ENCODE peak calls at places on chromosomes 5 and 9, in eight cellular contexts. One of them, this sample, is unnamed.

GRCh38 chr5:147290261-147290660 is 55.4 kb downstream of the STK32A start:
- DNase-seq in HCT116: no peak
- DNase-seq in colonic mucosa: no peak
- DNase-seq in left lung: no peak
- DNase-seq in neural progenitor cell: peak
- DNase-seq in effector memory CD4-positive, alpha-beta T cell: no peak
- DNase-seq in brain microvascular endothelial cell: no peak
- DNase-seq in A549: no peak
- DNase-seq in this sample: no peak

GRCh38 chr9:12838546-12838945 is 63.7 kb downstream of the LURAP1L start:
- DNase-seq in HCT116: no peak
- DNase-seq in colonic mucosa: no peak
- DNase-seq in left lung: no peak
- DNase-seq in neural progenitor cell: no peak
- DNase-seq in effector memory CD4-positive, alpha-beta T cell: no peak
- DNase-seq in brain microvascular endothelial cell: peak
- DNase-seq in A549: no peak
- DNase-seq in this sample: no peak

GRCh38 chr5:10576121-10576789 is 12.4 kb downstream of the ANKRD33B start:
- DNase-seq in HCT116: no peak
- DNase-seq in colonic mucosa: no peak
- DNase-seq in left lung: no peak
- DNase-seq in neural progenitor cell: no peak
- DNase-seq in effector memory CD4-positive, alpha-beta T cell: no peak
- DNase-seq in brain microvascular endothelial cell: no peak
- DNase-seq in A549: no peak
- DNase-seq in this sample: no peak

GRCh38 chr5:72226950-72227349 is 93.1 kb downstream of the MRPS27 start:
- DNase-seq in HCT116: no peak
- DNase-seq in colonic mucosa: no peak
- DNase-seq in left lung: no peak
- DNase-seq in neural progenitor cell: no peak
- DNase-seq in effector memory CD4-positive, alpha-beta T cell: no peak
- DNase-seq in brain microvascular endothelial cell: no peak
- DNase-seq in A549: no peak
- DNase-seq in this sample: no peak

GRCh38 chr5:56024810-56025302 is 30.1 kb upstream of the IL6ST start:
- DNase-seq in HCT116: no peak
- DNase-seq in colonic mucosa: no peak
- DNase-seq in left lung: no peak
- DNase-seq in neural progenitor cell: no peak
- DNase-seq in effector memory CD4-positive, alpha-beta T cell: no peak
- DNase-seq in brain microvascular endothelial cell: no peak
- DNase-seq in A549: no peak
- DNase-seq in this sample: no peak

GRCh38 chr5:115415143-115415491 is 118.7 kb upstream of the CCDC112 start:
- DNase-seq in HCT116: peak
- DNase-seq in colonic mucosa: peak
- DNase-seq in left lung: peak
- DNase-seq in neural progenitor cell: peak
- DNase-seq in effector memory CD4-positive, alpha-beta T cell: no peak
- DNase-seq in brain microvascular endothelial cell: peak
- DNase-seq in A549: peak
- DNase-seq in this sample: no peak

GRCh38 chr9:13552606-13553215 is 273.2 kb upstream of the MPDZ start:
- DNase-seq in HCT116: no peak
- DNase-seq in colonic mucosa: no peak
- DNase-seq in left lung: no peak
- DNase-seq in neural progenitor cell: no peak
- DNase-seq in effector memory CD4-positive, alpha-beta T cell: no peak
- DNase-seq in brain microvascular endothelial cell: no peak
- DNase-seq in A549: no peak
- DNase-seq in this sample: no peak

GRCh38 chr5:16740046-16740445 is 123.2 kb upstream of the RETREG1 start:
- DNase-seq in HCT116: no peak
- DNase-seq in colonic mucosa: no peak
- DNase-seq in left lung: no peak
- DNase-seq in neural progenitor cell: peak
- DNase-seq in effector memory CD4-positive, alpha-beta T cell: no peak
- DNase-seq in brain microvascular endothelial cell: no peak
- DNase-seq in A549: no peak
- DNase-seq in this sample: no peak

GRCh38 chr5:181283347-181283746 is 22.4 kb upstream of the TRIM52 start:
- DNase-seq in HCT116: no peak
- DNase-seq in colonic mucosa: no peak
- DNase-seq in left lung: no peak
- DNase-seq in neural progenitor cell: no peak
- DNase-seq in effector memory CD4-positive, alpha-beta T cell: no peak
- DNase-seq in brain microvascular endothelial cell: no peak
- DNase-seq in A549: no peak
- DNase-seq in this sample: no peak

GRCh38 chr5:9861664-9862256 is 231.6 kb upstream of the TAS2R1 start:
- DNase-seq in HCT116: no peak
- DNase-seq in colonic mucosa: no peak
- DNase-seq in left lung: no peak
- DNase-seq in neural progenitor cell: no peak
- DNase-seq in effector memory CD4-positive, alpha-beta T cell: no peak
- DNase-seq in brain microvascular endothelial cell: peak
- DNase-seq in A549: no peak
- DNase-seq in this sample: no peak

GRCh38 chr5:168663276-168664004 is 84.3 kb upstream of the PANK3 start:
- DNase-seq in HCT116: no peak
- DNase-seq in colonic mucosa: no peak
- DNase-seq in left lung: no peak
- DNase-seq in neural progenitor cell: no peak
- DNase-seq in effector memory CD4-positive, alpha-beta T cell: no peak
- DNase-seq in brain microvascular endothelial cell: no peak
- DNase-seq in A549: no peak
- DNase-seq in this sample: no peak

GRCh38 chr9:117394655-117395054 is 20.2 kb downstream of the ASTN2 start:
- DNase-seq in HCT116: no peak
- DNase-seq in colonic mucosa: no peak
- DNase-seq in left lung: no peak
- DNase-seq in neural progenitor cell: peak
- DNase-seq in effector memory CD4-positive, alpha-beta T cell: no peak
- DNase-seq in brain microvascular endothelial cell: no peak
- DNase-seq in A549: no peak
- DNase-seq in this sample: no peak

GRCh38 chr5:116068028-116068632 is 16.7 kb upstream of the COMMD10 start:
- DNase-seq in HCT116: peak
- DNase-seq in colonic mucosa: peak
- DNase-seq in left lung: no peak
- DNase-seq in neural progenitor cell: peak
- DNase-seq in effector memory CD4-positive, alpha-beta T cell: no peak
- DNase-seq in brain microvascular endothelial cell: peak
- DNase-seq in A549: peak
- DNase-seq in this sample: peak

GRCh38 chr5:14489643-14490042 is 91.9 kb upstream of the OTULINL start:
- DNase-seq in HCT116: no peak
- DNase-seq in colonic mucosa: no peak
- DNase-seq in left lung: no peak
- DNase-seq in neural progenitor cell: no peak
- DNase-seq in effector memory CD4-positive, alpha-beta T cell: no peak
- DNase-seq in brain microvascular endothelial cell: no peak
- DNase-seq in A549: no peak
- DNase-seq in this sample: no peak

GRCh38 chr5:38615042-38615441 is 58.6 kb upstream of the LIFR start:
- DNase-seq in HCT116: no peak
- DNase-seq in colonic mucosa: no peak
- DNase-seq in left lung: no peak
- DNase-seq in neural progenitor cell: no peak
- DNase-seq in effector memory CD4-positive, alpha-beta T cell: no peak
- DNase-seq in brain microvascular endothelial cell: no peak
- DNase-seq in A549: no peak
- DNase-seq in this sample: no peak

GRCh38 chr9:134303601-134304000 is 22.7 kb upstream of the RXRA start:
- DNase-seq in HCT116: no peak
- DNase-seq in colonic mucosa: no peak
- DNase-seq in left lung: no peak
- DNase-seq in neural progenitor cell: no peak
- DNase-seq in effector memory CD4-positive, alpha-beta T cell: no peak
- DNase-seq in brain microvascular endothelial cell: no peak
- DNase-seq in A549: no peak
- DNase-seq in this sample: no peak

GRCh38 chr9:21965401-21965951 is 28.7 kb downstream of the CDKN2A start:
- DNase-seq in HCT116: no peak
- DNase-seq in colonic mucosa: peak
- DNase-seq in left lung: peak
- DNase-seq in neural progenitor cell: peak
- DNase-seq in effector memory CD4-positive, alpha-beta T cell: no peak
- DNase-seq in brain microvascular endothelial cell: peak
- DNase-seq in A549: no peak
- DNase-seq in this sample: no peak

GRCh38 chr5:99449786-99450185 is 521.0 kb upstream of the CHD1 start:
- DNase-seq in HCT116: no peak
- DNase-seq in colonic mucosa: no peak
- DNase-seq in left lung: no peak
- DNase-seq in neural progenitor cell: no peak
- DNase-seq in effector memory CD4-positive, alpha-beta T cell: no peak
- DNase-seq in brain microvascular endothelial cell: no peak
- DNase-seq in A549: no peak
- DNase-seq in this sample: no peak

GRCh38 chr5:102600964-102601363 is 102.2 kb upstream of the SLCO6A1 start:
- DNase-seq in HCT116: no peak
- DNase-seq in colonic mucosa: no peak
- DNase-seq in left lung: no peak
- DNase-seq in neural progenitor cell: no peak
- DNase-seq in effector memory CD4-positive, alpha-beta T cell: no peak
- DNase-seq in brain microvascular endothelial cell: peak
- DNase-seq in A549: no peak
- DNase-seq in this sample: peak

GRCh38 chr5:95619096-95619495 is 791 bp upstream of the GPR150 start:
- DNase-seq in HCT116: no peak
- DNase-seq in colonic mucosa: no peak
- DNase-seq in left lung: no peak
- DNase-seq in neural progenitor cell: no peak
- DNase-seq in effector memory CD4-positive, alpha-beta T cell: no peak
- DNase-seq in brain microvascular endothelial cell: peak
- DNase-seq in A549: no peak
- DNase-seq in this sample: no peak

GRCh38 chr5:30194595-30194994 is 998.9 kb upstream of the CDH6 start:
- DNase-seq in HCT116: no peak
- DNase-seq in colonic mucosa: no peak
- DNase-seq in left lung: no peak
- DNase-seq in neural progenitor cell: no peak
- DNase-seq in effector memory CD4-positive, alpha-beta T cell: no peak
- DNase-seq in brain microvascular endothelial cell: no peak
- DNase-seq in A549: no peak
- DNase-seq in this sample: no peak

DNA sequence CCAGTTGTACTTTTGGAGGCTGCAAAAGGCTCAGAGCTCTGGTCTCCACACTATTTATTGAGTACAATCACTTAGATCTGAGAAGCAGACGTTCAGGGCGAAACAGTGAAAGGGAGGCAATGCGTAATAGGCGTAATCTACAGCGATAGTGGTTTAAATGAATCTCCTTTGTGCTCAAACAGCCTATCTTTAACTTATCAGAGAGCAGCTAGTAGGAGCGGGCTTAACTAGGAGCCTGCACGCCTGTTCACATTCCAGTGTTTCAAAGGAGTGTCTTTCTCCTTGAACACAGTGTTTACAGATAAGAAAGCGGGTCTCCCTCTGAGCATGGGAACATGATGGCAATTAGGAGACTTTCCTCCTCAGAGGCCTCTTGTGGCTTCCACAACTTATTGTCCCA is 49.4 kb downstream of the AP3B1 start:
- DNase-seq in HCT116: no peak
- DNase-seq in colonic mucosa: no peak
- DNase-seq in left lung: no peak
- DNase-seq in neural progenitor cell: peak
- DNase-seq in effector memory CD4-positive, alpha-beta T cell: no peak
- DNase-seq in brain microvascular endothelial cell: no peak
- DNase-seq in A549: no peak
- DNase-seq in this sample: no peak
- H3K27ac ChIP-seq in HCT116: no peak
- H3K27ac ChIP-seq in colonic mucosa: no peak
- H3K27ac ChIP-seq in left lung: no peak
- H3K27ac ChIP-seq in neural progenitor cell: no peak
- H3K27ac ChIP-seq in effector memory CD4-positive, alpha-beta T cell: no peak
- H3K27ac ChIP-seq in brain microvascular endothelial cell: no peak
- H3K27ac ChIP-seq in A549: no peak
- H3K27ac ChIP-seq in this sample: no peak

GRCh38 chr9:88447431-88447830 is 59.2 kb downstream of the SPIN1 start:
- DNase-seq in HCT116: no peak
- DNase-seq in colonic mucosa: no peak
- DNase-seq in left lung: no peak
- DNase-seq in neural progenitor cell: no peak
- DNase-seq in effector memory CD4-positive, alpha-beta T cell: no peak
- DNase-seq in brain microvascular endothelial cell: no peak
- DNase-seq in A549: no peak
- DNase-seq in this sample: no peak
- H3K27ac ChIP-seq in HCT116: no peak
- H3K27ac ChIP-seq in colonic mucosa: no peak
- H3K27ac ChIP-seq in left lung: no peak
- H3K27ac ChIP-seq in neural progenitor cell: no peak
- H3K27ac ChIP-seq in effector memory CD4-positive, alpha-beta T cell: no peak
- H3K27ac ChIP-seq in brain microvascular endothelial cell: no peak
- H3K27ac ChIP-seq in A549: no peak
- H3K27ac ChIP-seq in this sample: no peak

GRCh38 chr5:173816728-173817127 is 71.4 kb upstream of the CPEB4 start:
- DNase-seq in HCT116: no peak
- DNase-seq in colonic mucosa: no peak
- DNase-seq in left lung: no peak
- DNase-seq in neural progenitor cell: no peak
- DNase-seq in effector memory CD4-positive, alpha-beta T cell: no peak
- DNase-seq in brain microvascular endothelial cell: no peak
- DNase-seq in A549: no peak
- DNase-seq in this sample: no peak
- H3K27ac ChIP-seq in HCT116: no peak
- H3K27ac ChIP-seq in colonic mucosa: no peak
- H3K27ac ChIP-seq in left lung: no peak
- H3K27ac ChIP-seq in neural progenitor cell: no peak
- H3K27ac ChIP-seq in effector memory CD4-positive, alpha-beta T cell: no peak
- H3K27ac ChIP-seq in brain microvascular endothelial cell: no peak
- H3K27ac ChIP-seq in A549: peak
- H3K27ac ChIP-seq in this sample: no peak

GRCh38 chr9:136857606-136858412 is 5.7 kb downstream of the MAMDC4 start:
- DNase-seq in HCT116: no peak
- DNase-seq in colonic mucosa: peak
- DNase-seq in left lung: peak
- DNase-seq in neural progenitor cell: no peak
- DNase-seq in effector memory CD4-positive, alpha-beta T cell: no peak
- DNase-seq in brain microvascular endothelial cell: no peak
- DNase-seq in A549: no peak
- DNase-seq in this sample: no peak

GRCh38 chr9:136860529-136860928 is 5.6 kb downstream of the EDF1 start:
- DNase-seq in HCT116: no peak
- DNase-seq in colonic mucosa: peak
- DNase-seq in left lung: no peak
- DNase-seq in neural progenitor cell: no peak
- DNase-seq in effector memory CD4-positive, alpha-beta T cell: no peak
- DNase-seq in brain microvascular endothelial cell: no peak
- DNase-seq in A549: no peak
- DNase-seq in this sample: no peak

GRCh38 chr9:136859821-136860269 is 6.3 kb downstream of the EDF1 start:
- DNase-seq in HCT116: no peak
- DNase-seq in colonic mucosa: peak
- DNase-seq in left lung: peak
- DNase-seq in neural progenitor cell: no peak
- DNase-seq in effector memory CD4-positive, alpha-beta T cell: no peak
- DNase-seq in brain microvascular endothelial cell: no peak
- DNase-seq in A549: no peak
- DNase-seq in this sample: no peak

GRCh38 chr9:136858452-136858843 is 6.3 kb downstream of the MAMDC4 start:
- DNase-seq in HCT116: no peak
- DNase-seq in colonic mucosa: peak
- DNase-seq in left lung: peak
- DNase-seq in neural progenitor cell: no peak
- DNase-seq in effector memory CD4-positive, alpha-beta T cell: no peak
- DNase-seq in brain microvascular endothelial cell: no peak
- DNase-seq in A549: no peak
- DNase-seq in this sample: no peak

GRCh38 chr9:136858844-136859757 is 7.0 kb downstream of the MAMDC4 start:
- DNase-seq in HCT116: no peak
- DNase-seq in colonic mucosa: peak
- DNase-seq in left lung: peak
- DNase-seq in neural progenitor cell: no peak
- DNase-seq in effector memory CD4-positive, alpha-beta T cell: no peak
- DNase-seq in brain microvascular endothelial cell: no peak
- DNase-seq in A549: no peak
- DNase-seq in this sample: no peak
- H3K27ac ChIP-seq in HCT116: peak
- H3K27ac ChIP-seq in colonic mucosa: peak
- H3K27ac ChIP-seq in left lung: no peak
- H3K27ac ChIP-seq in neural progenitor cell: no peak
- H3K27ac ChIP-seq in effector memory CD4-positive, alpha-beta T cell: no peak
- H3K27ac ChIP-seq in brain microvascular endothelial cell: no peak
- H3K27ac ChIP-seq in A549: peak
- H3K27ac ChIP-seq in this sample: no peak